ENCODE peak calls at places on chromosomes 11 and 22, in five cellular contexts. F is ovary, W is fibroblast of mammary gland, U is HL-60, B is bronchial epithelial cell. O is an unnamed sample.

GRCh38 chr11:32466279-32466915 is 31.1 kb upstream of the WT1 start:
- DNase-seq in F (no peak), U (no peak), B (no peak), W (no peak), O (no peak)

GRCh38 chr22:22942511-22943329 is 55.1 kb downstream of the IGLL5 start:
- DNase-seq in W (peak; percentile 68), U (peak; percentile 68), F (peak; percentile 57), B (peak; percentile 32), O (peak; percentile 73)

GRCh38 chr11:64152841-64153691 is 12.8 kb downstream of the MACROD1 start:
- DNase-seq in B (peak; percentile 15), W (peak; percentile 21), F (peak; percentile 84), U (peak; percentile 51), O (peak; percentile 61)

GRCh38 chr11:11458523-11458922 is 105.5 kb upstream of the CSNK2A3 start:
- DNase-seq in U (no peak), B (no peak), F (no peak), W (no peak), O (no peak)

GRCh38 chr22:29216873-29217666 is 11.4 kb downstream of the EMID1 start:
- DNase-seq in F (peak; percentile 71), U (peak; percentile 87), W (no peak), B (peak; percentile 29), O (no peak)

GRCh38 chr11:19628018-19628417 is 84.6 kb upstream of the NAV2 start:
- DNase-seq in B (peak; percentile 25), F (peak; percentile 69), U (no peak), W (peak; percentile 96), O (no peak)

GRCh38 chr11:104658177-104658576 is 240.1 kb downstream of the CASP12 start:
- DNase-seq in W (no peak), F (no peak), B (no peak), U (no peak), O (no peak)

GRCh38 chr11:60504219-60504618 is 11.0 kb upstream of the MS4A13 start:
- DNase-seq in B (no peak), W (no peak), F (no peak), U (no peak), O (no peak)

GRCh38 chr11:16788141-16789060 is 50.0 kb downstream of the C11orf58 start:
- DNase-seq in U (peak; percentile 70), F (peak; percentile 81), W (peak; percentile 88), B (peak; percentile 99), O (peak; percentile 67)

GRCh38 chr11:129414144-129414876 is 38.7 kb downstream of the BARX2 start:
- DNase-seq in F (no peak), W (no peak), B (peak; percentile 56), U (no peak), O (no peak)

GRCh38 chr11:13629752-13630151 is 38.7 kb upstream of the FAR1 start:
- DNase-seq in F (no peak), U (no peak), B (no peak), W (no peak), O (no peak)

GRCh38 chr11:65488273-65489058 is 10.4 kb upstream of the MALAT1 start:
- DNase-seq in F (peak; percentile 75), W (peak; percentile 88), U (no peak), B (peak; percentile 44), O (no peak)

GRCh38 chr11:126163074-126163700 is 48.3 kb downstream of the RPUSD4 start:
- DNase-seq in B (peak; percentile 52), W (peak; percentile 88), F (no peak), U (no peak), O (no peak)

GRCh38 chr11:61949169-61950034 is 749 bp upstream of the BEST1 start:
- DNase-seq in U (no peak), W (peak; percentile 91), B (peak; percentile 70), F (peak; percentile 79), O (no peak)

GRCh38 chr11:27107548-27107947 is 66.9 kb downstream of the BBOX1 start:
- DNase-seq in U (no peak), F (no peak), B (peak; percentile 63), W (no peak), O (no peak)

GRCh38 chr11:91163619-91164451 is 941.0 kb upstream of the CHORDC1 start:
- DNase-seq in W (peak; percentile 17), F (peak; percentile 43), U (no peak), B (no peak), O (no peak)

GRCh38 chr22:40894417-40894816 is 32.5 kb upstream of the DNAJB7 start:
- DNase-seq in W (no peak), U (no peak), F (no peak), B (no peak), O (no peak)

GRCh38 chr11:78195917-78196545 is 7.3 kb downstream of the USP35 start:
- DNase-seq in B (no peak), F (no peak), U (no peak), W (peak; percentile 39), O (no peak)

GRCh38 chr11:118907051-118907748 is 18.5 kb downstream of the BCL9L start:
- DNase-seq in B (peak; percentile 64), U (peak; percentile 84), F (peak; percentile 87), W (peak; percentile 74), O (peak; percentile 77)

GRCh38 chr11:78071717-78072116 is 7.9 kb downstream of the NDUFC2 start:
- DNase-seq in U (no peak), F (no peak), W (no peak), B (peak; percentile 40), O (no peak)

GRCh38 chr11:59184876-59185275 is 12.9 kb downstream of the DTX4 start:
- DNase-seq in F (no peak), W (no peak), B (no peak), U (no peak), O (no peak)

GRCh38 chr11:94759522-94759921 is 8.6 kb upstream of the AMOTL1 start:
- DNase-seq in W (no peak), U (no peak), F (no peak), B (no peak), O (no peak)

GRCh38 chr11:81359476-81359875 is 1374.2 kb downstream of the FAM181B start:
- DNase-seq in U (no peak), B (peak; percentile 8), F (no peak), W (peak; percentile 2), O (no peak)

GRCh38 chr11:118980191-118980881 is 8.8 kb downstream of the FOXR1 start:
- DNase-seq in F (no peak), U (peak; percentile 45), B (no peak), W (no peak), O (no peak)

GRCh38 chr11:88886796-88887195 is 179.0 kb downstream of the GRM5 start:
- DNase-seq in U (peak; percentile 49), F (no peak), B (peak; percentile 37), W (peak; percentile 68), O (no peak)

GRCh38 chr11:47177846-47178245 is 1.2 kb upstream of the ARFGAP2 start:
- DNase-seq in U (no peak), W (no peak), F (peak; percentile 66), B (no peak), O (no peak)

GRCh38 chr11:119148855-119149370 is at the start of gene ABCG4:
- DNase-seq in W (no peak), F (no peak), U (no peak), B (no peak), O (no peak)

GRCh38 chr11:19946681-19947080 is 213.6 kb downstream of the DBX1 start:
- DNase-seq in B (no peak), U (no peak), F (no peak), W (no peak), O (no peak)

GRCh38 chr22:49303781-49304461 is 523.8 kb downstream of the BRD1 start:
- DNase-seq in U (no peak), F (peak; percentile 19), B (no peak), W (no peak), O (no peak)

GRCh38 chr22:23893446-23893956 is 682 bp upstream of the MIF start:
- DNase-seq in F (no peak), W (no peak), U (peak; percentile 18), B (no peak), O (no peak)

GRCh38 chr22:39543095-39543494 is 10.5 kb upstream of the RPS19BP1 start:
- DNase-seq in F (no peak), U (peak; percentile 41), B (no peak), W (peak; percentile 48), O (no peak)

GRCh38 chr11:69449320-69450063 is 32.0 kb upstream of the LINC01488 start:
- DNase-seq in W (no peak), F (no peak), U (no peak), B (no peak), O (no peak)

GRCh38 chr11:93648168-93648567 is 13.3 kb upstream of the CEP295 start:
- DNase-seq in W (peak; percentile 10), F (no peak), U (no peak), B (peak; percentile 33), O (no peak)
- TF ChIP-seq CTCF in W (peak; percentile 35), F (no peak), U (no peak), B (peak; percentile 37), O (peak; percentile 57)

GRCh38 chr11:45665206-45665932 is at the start of gene CHST1:
- DNase-seq in F (peak; percentile 75), U (no peak), W (no peak), B (no peak), O (no peak)
- H3K4me3 ChIP-seq in F (peak within 1 kb of the TSS; percentile 54), U (no peak within 1 kb of the TSS), W (peak within 1 kb of the TSS; percentile 37), B (peak within 1 kb of the TSS; percentile 35), O (no peak within 1 kb of the TSS)

GRCh38 chr22:37824674-37825641 is 1.8 kb downstream of the GALR3 start:
- DNase-seq in U (no peak), W (no peak), F (peak; percentile 54), B (no peak), O (peak; percentile 49)
- TF ChIP-seq CTCF in U (no peak), W (no peak), F (no peak), B (peak; percentile 15), O (no peak)

GRCh38 chr22:19448739-19449421 is 1.4 kb upstream of the C22orf39 start:
- DNase-seq in F (no peak), B (no peak), W (no peak), U (no peak), O (peak; percentile 37)
- H3K4me3 ChIP-seq in F (no peak overlapping the region), B (no peak overlapping the region), W (no peak overlapping the region), U (no peak overlapping the region), O (peak overlapping the region; percentile 85)

DNA sequence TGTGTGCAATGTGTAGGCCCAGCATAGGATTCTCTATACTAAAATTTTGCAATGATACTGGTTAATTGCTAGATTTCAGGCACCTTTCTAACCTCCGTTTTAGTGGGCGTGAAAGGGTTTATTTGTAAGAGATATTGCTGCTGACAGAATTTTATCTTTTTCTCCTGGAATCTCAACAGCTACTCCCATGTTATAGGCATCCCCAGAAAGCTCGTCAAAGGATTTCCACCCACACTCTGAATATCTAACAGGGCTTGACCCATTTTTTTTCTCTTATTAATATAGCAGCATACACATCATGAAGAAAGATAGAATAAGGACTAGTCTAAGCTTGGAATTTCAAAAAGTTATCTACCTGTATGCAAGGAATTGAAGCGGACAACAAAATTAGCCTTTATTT is 124.5 kb downstream of the METTL15 start:
- DNase-seq in U (no peak), B (no peak), W (no peak), F (no peak), O (no peak)
- TF ChIP-seq CTCF in U (no peak), B (no peak), W (no peak), F (no peak), O (no peak)

GRCh38 chr11:34250732-34251639 is 106.8 kb downstream of the ABTB2 start:
- DNase-seq in W (peak; percentile 36), B (peak; percentile 95), U (peak; percentile 53), F (no peak), O (peak; percentile 31)
- H3K4me3 ChIP-seq in W (peak overlapping the region; percentile 22), B (no peak overlapping the region), U (no peak overlapping the region), F (no peak overlapping the region), O (peak overlapping the region; percentile 23)

GRCh38 chr11:132858203-132858602 is 674.1 kb downstream of the OPCML start:
- DNase-seq in F (no peak), B (peak; percentile 46), W (no peak), U (peak; percentile 39), O (no peak)
- TF ChIP-seq CTCF in F (no peak), B (peak; percentile 38), W (no peak), U (peak; percentile 13), O (no peak)

O was measured in GM06990.